ENCODE peak calls at places on chromosomes 16 and 17, in ten cellular contexts. P, B, N, M, X, J, K, I, Y and D are unnamed samples.

GRCh38 chr16:51870460-51870859 is 676.5 kb downstream of the TOX3 start:
- DNase-seq in I (no peak), J (no peak), X (no peak), M (no peak), B (no peak), K (no peak), Y (no peak), P (no peak), N (no peak), D (no peak)

GRCh38 chr17:18280766-18281165 is 20.3 kb downstream of the MIEF2 start:
- DNase-seq in I (no peak), K (no peak), X (no peak), N (no peak), M (no peak), J (no peak), B (no peak), P (no peak), Y (peak), D (no peak)

GRCh38 chr16:81778861-81779539 is at the start of gene PLCG2:
- DNase-seq in B (peak), N (peak), X (peak), J (peak), K (peak), P (peak), I (peak), M (peak), Y (peak), D (peak)

GRCh38 chr17:82752371-82753200 is 721 bp downstream of the TBCD start:
- DNase-seq in Y (peak), P (no peak), N (peak), B (no peak), I (peak), M (peak), J (no peak), X (peak), K (peak), D (peak)

GRCh38 chr17:5225668-5226457 is 8.8 kb downstream of the SCIMP start:
- DNase-seq in J (no peak), X (no peak), I (no peak), P (no peak), Y (no peak), B (no peak), N (no peak), M (no peak), K (no peak), D (no peak)

GRCh38 chr17:79534111-79534510 is 76.7 kb downstream of the RBFOX3 start:
- DNase-seq in K (no peak), I (no peak), N (no peak), Y (no peak), B (no peak), P (no peak), J (no peak), X (no peak), M (no peak), D (no peak)

GRCh38 chr17:64009571-64010402 is 10.6 kb downstream of the ICAM2 start:
- DNase-seq in M (no peak), P (no peak), J (no peak), Y (no peak), I (no peak), B (no peak), K (no peak), N (no peak), X (no peak), D (peak)

GRCh38 chr17:29113334-29113733 is 66.9 kb downstream of the MYO18A start:
- DNase-seq in P (no peak), K (no peak), X (no peak), M (no peak), J (no peak), N (no peak), Y (no peak), B (no peak), I (no peak), D (no peak)

GRCh38 chr16:19382887-19383816 is 34.5 kb upstream of the TMC5 start:
- DNase-seq in X (peak), N (peak), B (no peak), M (peak), P (peak), J (no peak), K (peak), Y (no peak), I (no peak), D (no peak)

GRCh38 chr17:869067-869466 is 86.9 kb downstream of the MRM3 start:
- DNase-seq in Y (peak), P (peak), X (no peak), J (no peak), M (no peak), B (no peak), I (peak), K (no peak), N (no peak), D (peak)

GRCh38 chr16:20851601-20852000 is 45.3 kb downstream of the REXO5 start:
- DNase-seq in M (peak), P (peak), I (peak), X (no peak), B (no peak), K (peak), Y (peak), J (no peak), N (peak), D (peak)

GRCh38 chr16:50169555-50170096 is 16.5 kb downstream of the TENT4B start:
- DNase-seq in M (peak), Y (no peak), J (no peak), I (no peak), B (no peak), P (no peak), K (no peak), X (no peak), N (no peak), D (no peak)

GRCh38 chr17:74201250-74201649 is 2.2 kb upstream of the RPL38 start:
- DNase-seq in B (no peak), N (no peak), X (no peak), I (peak), M (no peak), K (no peak), P (no peak), Y (peak), J (no peak), D (peak)

GRCh38 chr17:66548158-66548557 is 245.7 kb downstream of the PRKCA start:
- DNase-seq in B (peak), J (no peak), I (no peak), P (no peak), Y (no peak), N (no peak), K (no peak), M (no peak), X (no peak), D (peak)

GRCh38 chr17:20779521-20779920 is 200.0 kb downstream of the CDRT15L2 start:
- DNase-seq in M (no peak), B (no peak), K (no peak), N (no peak), J (no peak), X (no peak), Y (no peak), I (no peak), P (no peak), D (no peak)
- TF ChIP-seq CTCF in M (no peak), B (no peak), K (no peak), N (no peak), J (no peak), X (no peak), Y (no peak), I (no peak), P (no peak), D (no peak)

DNA sequence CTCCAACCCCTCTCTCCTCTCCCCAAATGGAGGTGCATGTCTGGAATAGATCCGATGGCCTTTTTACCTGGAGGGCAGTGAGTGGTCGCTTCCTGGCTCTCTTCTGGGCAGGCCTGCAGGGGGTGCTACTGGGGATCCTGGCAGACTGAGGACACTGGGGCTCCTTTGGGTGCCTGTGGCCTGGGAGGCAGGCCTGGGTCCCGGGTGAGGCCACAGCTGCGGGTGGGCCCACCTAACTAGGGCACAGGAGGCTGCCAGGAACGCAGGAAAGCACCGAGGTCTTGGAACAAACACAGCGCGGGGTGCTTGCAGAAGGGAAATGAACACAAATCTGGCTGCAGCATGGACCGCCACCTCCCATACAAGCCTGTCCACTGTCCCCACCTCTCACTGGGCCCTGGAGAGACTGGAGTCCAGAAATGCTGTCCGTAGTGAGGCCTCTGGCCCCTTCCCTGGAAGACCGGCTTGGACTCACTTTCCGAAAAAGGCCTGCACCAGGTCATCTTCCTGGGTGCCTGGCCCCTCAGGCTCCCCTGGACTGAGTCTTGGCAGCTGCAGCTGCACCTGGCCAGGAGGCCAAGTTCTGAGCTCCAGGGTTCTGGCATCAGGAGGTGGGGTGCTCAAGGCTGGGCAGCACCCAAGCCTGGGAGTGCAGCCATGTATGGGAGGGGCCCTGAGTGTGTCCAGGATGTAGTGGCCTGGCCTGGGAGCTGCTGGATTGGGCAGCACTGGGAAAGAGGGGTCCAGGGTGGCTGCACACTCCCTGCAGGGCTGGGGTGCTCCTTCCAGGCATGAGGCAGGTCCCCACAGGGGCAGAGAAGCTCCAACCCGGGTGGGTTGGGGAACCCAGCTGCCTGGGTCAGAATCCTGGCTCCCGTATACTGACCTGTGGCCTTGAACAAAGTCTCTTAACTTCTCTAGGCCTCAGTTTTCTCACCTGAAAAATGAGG is 195.1 kb downstream of the IRF8 start:
- DNase-seq in K (no peak), J (no peak), X (no peak), I (no peak), M (no peak), P (no peak), B (no peak), Y (no peak), N (peak), D (no peak)
- TF ChIP-seq CTCF in K (no peak), J (no peak), X (no peak), I (peak), M (peak), P (no peak), B (no peak), Y (no peak), N (peak), D (no peak)

GRCh38 chr17:71460943-71461342 is 659.9 kb upstream of the SOX9 start:
- DNase-seq in J (peak), Y (peak), I (peak), N (no peak), X (no peak), M (peak), B (no peak), P (peak), K (no peak), D (peak)
- TF ChIP-seq CTCF in J (peak), Y (peak), I (peak), N (peak), X (peak), M (peak), B (no peak), P (peak), K (peak), D (peak)

DNA sequence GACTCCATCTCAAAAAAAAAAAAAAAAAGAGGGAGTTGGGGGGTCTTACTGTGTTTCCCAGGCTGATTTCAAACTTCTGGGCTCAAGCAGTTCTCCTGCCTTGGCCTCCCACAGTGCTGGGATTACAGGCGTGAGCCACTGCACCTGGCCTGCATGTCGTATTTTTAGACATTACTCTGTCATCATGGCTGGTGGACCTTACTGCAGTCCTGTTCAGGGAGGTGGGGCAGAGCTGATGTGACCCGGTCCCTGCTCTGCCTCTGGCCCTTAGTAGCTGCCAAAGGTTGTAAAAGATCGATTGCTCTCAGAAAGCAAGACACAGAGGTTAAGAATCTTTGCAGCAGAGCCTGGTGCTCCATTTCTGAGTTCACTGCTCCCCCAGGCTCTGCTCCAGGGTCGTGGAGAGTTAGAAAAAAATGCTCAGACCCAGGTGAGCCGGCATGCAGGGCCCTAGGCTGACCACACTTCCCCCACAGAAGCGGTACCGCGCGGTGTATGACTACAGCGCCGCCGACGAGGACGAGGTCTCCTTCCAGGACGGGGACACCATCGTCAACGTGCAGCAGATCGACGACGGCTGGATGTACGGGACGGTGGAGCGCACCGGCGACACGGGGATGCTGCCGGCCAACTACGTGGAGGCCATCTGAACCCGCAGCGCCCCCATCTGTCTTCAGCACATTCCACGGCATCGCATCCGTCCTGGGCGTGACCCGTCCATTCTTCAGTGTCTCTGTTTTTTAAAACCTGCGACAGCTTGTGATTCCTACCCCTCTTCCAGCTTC is 7.1 kb upstream of the LASP1NB start:
- DNase-seq in X (no peak), P (peak), B (no peak), I (no peak), M (no peak), J (no peak), K (no peak), N (no peak), Y (no peak), D (no peak)
- TF ChIP-seq CTCF in X (no peak), P (no peak), B (no peak), I (no peak), M (no peak), J (no peak), K (no peak), N (no peak), Y (no peak), D (no peak)

DNA sequence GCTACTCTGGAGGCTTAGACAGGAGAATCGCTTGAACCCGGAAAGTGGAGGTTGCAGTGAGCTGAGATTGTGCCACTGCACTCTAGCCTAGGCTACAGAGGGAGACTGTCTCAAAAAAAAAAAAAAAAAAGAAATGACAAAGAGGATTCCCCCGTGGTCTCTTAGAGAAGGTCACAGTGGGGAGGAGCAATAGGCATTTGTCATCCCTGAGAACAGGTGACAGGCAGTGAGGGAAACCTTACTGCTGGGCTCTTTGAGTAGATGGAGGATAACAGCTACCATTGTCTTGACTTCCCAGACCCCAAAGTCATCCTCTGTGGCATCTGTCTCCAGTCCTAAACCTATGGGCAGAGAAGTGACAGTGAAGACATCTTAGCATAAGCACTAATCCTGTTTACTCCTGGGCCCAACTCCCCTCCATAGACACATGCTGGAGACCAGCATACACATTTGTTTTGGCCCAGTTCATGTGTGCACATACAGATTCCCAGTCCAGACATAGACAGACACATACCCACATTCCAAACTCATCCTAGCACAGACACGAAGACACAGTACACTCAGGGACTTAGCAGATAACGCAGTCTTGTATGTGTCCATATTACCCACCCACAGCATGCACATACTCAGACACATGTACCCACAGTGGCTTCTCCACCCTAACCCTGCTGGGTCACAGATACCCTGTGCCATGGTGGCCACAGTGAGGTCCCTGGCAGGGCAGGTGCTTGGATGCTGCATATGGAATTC is 2.7 kb downstream of the ESRP2 start:
- DNase-seq in J (no peak), Y (no peak), X (no peak), I (no peak), P (no peak), M (no peak), K (no peak), B (no peak), N (no peak), D (no peak)
- TF ChIP-seq CTCF in J (no peak), Y (no peak), X (no peak), I (no peak), P (no peak), M (no peak), K (no peak), B (no peak), N (no peak), D (no peak)

GRCh38 chr17:33124871-33125551 is 133.4 kb downstream of the SPACA3 start:
- DNase-seq in J (no peak), M (no peak), X (no peak), N (no peak), K (no peak), Y (no peak), I (no peak), B (no peak), P (no peak), D (no peak)
- TF ChIP-seq CTCF in J (no peak), M (no peak), X (no peak), N (no peak), K (no peak), Y (no peak), I (no peak), B (no peak), P (no peak), D (no peak)

GRCh38 chr17:3669085-3669347 is 404 bp downstream of the EMC6 start:
- DNase-seq in N (no peak), I (no peak), B (no peak), M (no peak), J (no peak), X (no peak), K (no peak), Y (no peak), P (no peak), D (no peak)

GRCh38 chr17:3666516-3666915 is 1.9 kb downstream of the TAX1BP3 start:
- DNase-seq in Y (no peak), I (no peak), M (no peak), N (no peak), J (no peak), K (no peak), B (no peak), P (no peak), X (peak), D (no peak)

GRCh38 chr17:3668279-3669084 is at the start of the genes EMC6 and TAX1BP3:
- DNase-seq in J (peak), I (peak), P (peak), K (peak), X (peak), B (peak), M (peak), N (peak), Y (peak), D (peak)

GRCh38 chr17:3665834-3666233 is 2.5 kb downstream of the TAX1BP3 start:
- DNase-seq in M (no peak), K (no peak), N (no peak), J (no peak), B (no peak), I (no peak), Y (no peak), P (no peak), X (peak), D (no peak)

GRCh38 chr17:3667366-3668278 is 756 bp downstream of the TAX1BP3 start:
- DNase-seq in J (peak), Y (peak), M (peak), P (peak), B (no peak), N (peak), X (peak), I (peak), K (peak), D (peak)
- TF ChIP-seq CTCF in J (no peak), Y (no peak), M (no peak), P (no peak), B (no peak), N (no peak), X (no peak), I (no peak), K (no peak), D (no peak)

GRCh38 chr17:60600490-60601431 is 768 bp downstream of the PPM1D start:
- DNase-seq in B (peak), K (peak), M (peak), J (peak), I (peak), Y (peak), X (peak), N (peak), P (peak), D (peak)

GRCh38 chr17:60599220-60599619 is 773 bp upstream of the PPM1D start:
- DNase-seq in B (no peak), Y (no peak), J (no peak), M (no peak), P (no peak), X (no peak), K (no peak), N (no peak), I (no peak), D (no peak)

GRCh38 chr17:60598001-60598736 is 1.8 kb upstream of the PPM1D start:
- DNase-seq in Y (no peak), X (no peak), P (no peak), K (no peak), B (no peak), I (peak), M (no peak), N (no peak), J (no peak), D (no peak)

GRCh38 chr17:60601443-60602384 is 1.7 kb downstream of the PPM1D start:
- DNase-seq in J (peak), I (peak), N (no peak), K (peak), P (peak), M (peak), B (peak), X (peak), Y (peak), D (peak)

GRCh38 chr17:60599620-60600489 is at the start of gene PPM1D:
- DNase-seq in Y (peak), X (peak), N (peak), I (peak), J (peak), P (peak), K (peak), B (peak), M (peak), D (peak)
- TF ChIP-seq CTCF in Y (no peak), X (no peak), N (no peak), I (no peak), J (peak), P (peak), K (no peak), B (no peak), M (no peak), D (no peak)

GRCh38 chr16:68478526-68479249 is 30.4 kb upstream of the SMPD3 start:
- DNase-seq in K (no peak), I (no peak), X (no peak), B (no peak), J (no peak), N (no peak), M (peak), Y (no peak), P (no peak), D (no peak)
- TF ChIP-seq CTCF in K (no peak), I (no peak), X (no peak), B (no peak), J (no peak), N (no peak), M (no peak), Y (no peak), P (no peak), D (no peak)

GRCh38 chr17:2029911-2030778 is at the start of gene DPH1:
- DNase-seq in I (peak), X (peak), P (peak), Y (peak), B (peak), J (peak), M (peak), N (peak), K (peak), D (peak)

GRCh38 chr17:2028737-2029136 is 1.2 kb upstream of the DPH1 start:
- DNase-seq in J (no peak), B (no peak), K (no peak), X (no peak), I (no peak), Y (no peak), N (no peak), M (no peak), P (no peak), D (no peak)

GRCh38 chr17:2033128-2033527 is 3.2 kb downstream of the DPH1 start:
- DNase-seq in Y (no peak), N (no peak), I (no peak), J (no peak), P (no peak), X (no peak), B (no peak), M (no peak), K (no peak), D (no peak)

GRCh38 chr17:2028234-2028614 is 1.7 kb upstream of the DPH1 start:
- DNase-seq in I (no peak), M (no peak), Y (no peak), J (no peak), B (no peak), K (no peak), N (no peak), P (no peak), X (no peak), D (no peak)

GRCh38 chr17:2030779-2031163 is 818 bp downstream of the DPH1 start:
- DNase-seq in X (no peak), N (no peak), J (no peak), I (no peak), M (no peak), B (no peak), Y (peak), K (no peak), P (no peak), D (peak)
- TF ChIP-seq CTCF in X (peak), N (peak), J (peak), I (peak), M (peak), B (peak), Y (peak), K (peak), P (peak), D (peak)